ENCODE peak calls at places on chromosomes 1 and 21, in ten cellular contexts. Q, B, T, E, R, A, D, O, L and Y are unnamed samples.
A peak's percentile ranks its signal among the peaks of the same experiment; 100 is the strongest.

GRCh38 chr1:248847956-248848561 is 10.0 kb downstream of the ZNF672 start:
- DNase-seq in Q (no peak), B (no peak), T (no peak), E (no peak), R (peak; percentile 32), A (no peak), D (no peak), O (no peak), L (no peak), Y (no peak)

GRCh38 chr1:217393901-217394300 is 237.0 kb downstream of the GPATCH2 start:
- DNase-seq in Q (peak; percentile 55), B (no peak), T (no peak), E (no peak), R (no peak), A (peak; percentile 52), D (peak; percentile 58), O (no peak), L (peak; percentile 36), Y (no peak)

GRCh38 chr1:200384818-200385390 is 24.9 kb downstream of the ZNF281 start:
- DNase-seq in Q (no peak), B (no peak), T (no peak), E (no peak), R (no peak), A (no peak), D (no peak), O (no peak), L (no peak), Y (no peak)

GRCh38 chr1:152880907-152881306 is 2.8 kb downstream of the SMCP start:
- DNase-seq in Q (peak; percentile 39), B (no peak), T (no peak), E (no peak), R (no peak), A (no peak), D (no peak), O (no peak), L (no peak), Y (no peak)

GRCh38 chr1:202281316-202282016 is 60.3 kb downstream of the UBE2T start:
- DNase-seq in Q (no peak), B (no peak), T (no peak), E (no peak), R (peak; percentile 69), A (peak; percentile 57), D (no peak), O (no peak), L (no peak), Y (no peak)

GRCh38 chr1:218478336-218478735 is 133.2 kb downstream of the TGFB2 start:
- DNase-seq in Q (no peak), B (no peak), T (no peak), E (no peak), R (no peak), A (peak; percentile 62), D (no peak), O (no peak), L (no peak), Y (no peak)

GRCh38 chr1:181033799-181034391 is at the start of gene MR1:
- DNase-seq in Q (peak; percentile 92), B (peak; percentile 81), T (no peak), E (no peak), R (no peak), A (peak; percentile 81), D (peak; percentile 61), O (peak; percentile 35), L (peak; percentile 35), Y (peak; percentile 87)

GRCh38 chr1:6833804-6834203 is 48.5 kb downstream of the CAMTA1 start:
- DNase-seq in Q (no peak), B (no peak), T (no peak), E (no peak), R (no peak), A (no peak), D (no peak), O (no peak), L (no peak), Y (no peak)

GRCh38 chr21:33989440-33989839 is 73.8 kb upstream of the ATP5PO start:
- DNase-seq in Q (no peak), B (no peak), T (no peak), E (no peak), R (no peak), A (no peak), D (no peak), O (no peak), L (no peak), Y (no peak)

GRCh38 chr1:181743878-181744312 is 260.6 kb downstream of the CACNA1E start:
- DNase-seq in Q (no peak), B (no peak), T (no peak), E (no peak), R (no peak), A (peak; percentile 15), D (no peak), O (peak; percentile 71), L (no peak), Y (no peak)

GRCh38 chr1:148362930-148363810 is 119.9 kb downstream of the PPIAL4G start:
- DNase-seq in Q (no peak), B (no peak), T (no peak), E (no peak), R (no peak), A (peak; percentile 72), D (no peak), O (no peak), L (no peak), Y (no peak)

GRCh38 chr1:202283379-202283844 is 58.3 kb downstream of the UBE2T start:
- DNase-seq in Q (no peak), B (peak; percentile 27), T (no peak), E (no peak), R (peak; percentile 58), A (peak; percentile 90), D (no peak), O (no peak), L (no peak), Y (peak; percentile 10)

GRCh38 chr1:232891116-232891515 is 59.3 kb upstream of the NTPCR start:
- DNase-seq in Q (no peak), B (no peak), T (no peak), E (no peak), R (peak; percentile 62), A (peak; percentile 9), D (no peak), O (no peak), L (no peak), Y (no peak)

GRCh38 chr1:201562257-201562656 is 23.3 kb downstream of the NAV1 start:
- DNase-seq in Q (no peak), B (no peak), T (peak; percentile 16), E (no peak), R (peak; percentile 88), A (no peak), D (no peak), O (no peak), L (no peak), Y (no peak)

GRCh38 chr1:178659789-178660208 is 65.2 kb upstream of the RALGPS2 start:
- DNase-seq in Q (no peak), B (no peak), T (no peak), E (no peak), R (no peak), A (no peak), D (no peak), O (no peak), L (no peak), Y (no peak)

GRCh38 chr1:75672528-75673393 is 51.7 kb upstream of the ACADM start:
- DNase-seq in Q (no peak), B (peak; percentile 55), T (no peak), E (no peak), R (peak; percentile 55), A (peak; percentile 84), D (peak; percentile 1), O (peak; percentile 39), L (peak; percentile 19), Y (no peak)

GRCh38 chr1:71365451-71365850 is 284.6 kb upstream of the ZRANB2 start:
- DNase-seq in Q (no peak), B (no peak), T (no peak), E (no peak), R (no peak), A (no peak), D (no peak), O (no peak), L (no peak), Y (no peak)
- H3K27ac ChIP-seq in Q (no peak overlapping the region), B (no peak overlapping the region), T (no peak overlapping the region), E (no peak overlapping the region), R (peak overlapping the region; percentile 27), A (no peak overlapping the region), D (no peak overlapping the region), O (no peak overlapping the region), L (no peak overlapping the region), Y (no peak overlapping the region)

GRCh38 chr1:226639631-226640061 is 91.1 kb downstream of the STUM start:
- DNase-seq in Q (no peak), B (no peak), T (peak; percentile 42), E (no peak), R (no peak), A (no peak), D (no peak), O (no peak), L (no peak), Y (no peak)
- H3K4me1 ChIP-seq in Q (peaks cover 91% of the 10 kb centered on the region), B (peaks cover 27% of the 10 kb centered on the region), T (peaks cover 28% of the 10 kb centered on the region), E (peaks cover 57% of the 10 kb centered on the region), R (peaks cover 22% of the 10 kb centered on the region), A (peaks cover 34% of the 10 kb centered on the region), D (no peaks in the 10 kb centered on the region), O (no peaks in the 10 kb centered on the region), L (peaks cover 12% of the 10 kb centered on the region), Y (peaks cover 54% of the 10 kb centered on the region)

DNA sequence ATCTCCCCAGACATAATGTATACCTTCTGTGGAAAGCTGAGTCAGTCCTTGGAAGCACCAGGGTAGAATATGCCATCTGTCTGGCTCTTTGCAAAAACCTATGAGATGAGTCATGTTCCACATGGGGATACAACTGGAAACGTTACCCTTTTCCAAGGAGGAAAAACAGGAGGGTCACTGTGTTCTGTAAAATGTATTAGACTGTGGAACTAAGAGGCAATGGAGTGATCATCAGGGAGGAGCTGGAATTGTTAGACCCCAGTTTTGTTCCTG is 16.1 kb upstream of the PSMD4 start:
- DNase-seq in Q (no peak), B (no peak), T (no peak), E (no peak), R (no peak), A (peak; percentile 38), D (no peak), O (no peak), L (no peak), Y (no peak)
- H3K36me3 ChIP-seq in Q (peaks cover 68% of the 10 kb centered on the region), B (peaks cover 55% of the 10 kb centered on the region), T (peaks cover 100% of the 10 kb centered on the region), E (peaks cover 100% of the 10 kb centered on the region), R (peaks cover 100% of the 10 kb centered on the region), A (peaks cover 87% of the 10 kb centered on the region), D (peaks cover 82% of the 10 kb centered on the region), O (peaks cover 68% of the 10 kb centered on the region), L (peaks cover 16% of the 10 kb centered on the region), Y (peaks cover 74% of the 10 kb centered on the region)

GRCh38 chr1:160459056-160459455 is 58.7 kb downstream of the VANGL2 start:
- DNase-seq in Q (no peak), B (no peak), T (no peak), E (no peak), R (peak; percentile 77), A (no peak), D (peak; percentile 72), O (no peak), L (peak; percentile 18), Y (no peak)

GRCh38 chr1:160465123-160465522 is 57.9 kb downstream of the SLAMF6 start:
- DNase-seq in Q (no peak), B (no peak), T (no peak), E (no peak), R (no peak), A (no peak), D (no peak), O (no peak), L (no peak), Y (no peak)

GRCh38 chr1:160460214-160460642 is 59.9 kb downstream of the VANGL2 start:
- DNase-seq in Q (no peak), B (no peak), T (no peak), E (no peak), R (no peak), A (no peak), D (no peak), O (no peak), L (no peak), Y (no peak)

GRCh38 chr1:160459687-160460086 is 59.3 kb downstream of the VANGL2 start:
- DNase-seq in Q (no peak), B (no peak), T (no peak), E (no peak), R (no peak), A (no peak), D (no peak), O (no peak), L (no peak), Y (no peak)

GRCh38 chr1:160460683-160461287 is 60.4 kb downstream of the VANGL2 start:
- DNase-seq in Q (no peak), B (no peak), T (no peak), E (no peak), R (peak; percentile 56), A (no peak), D (no peak), O (no peak), L (no peak), Y (no peak)
- H3K27ac ChIP-seq in Q (no peak overlapping the region), B (no peak overlapping the region), T (no peak overlapping the region), E (no peak overlapping the region), R (peak overlapping the region; percentile 92), A (no peak overlapping the region), D (no peak overlapping the region), O (no peak overlapping the region), L (no peak overlapping the region), Y (peak overlapping the region; percentile 43)